ENCODE peak calls at places on chromosomes 12 and 14, in four cellular contexts. G, L, S and F are unnamed samples.

GRCh38 chr12:5710260-5710878 is 234.7 kb downstream of the ANO2 start:
- DNase-seq in L (no peak), S (no peak), G (no peak), F (no peak)

GRCh38 chr12:26712892-26713291 is 120.1 kb downstream of the ITPR2 start:
- DNase-seq in L (no peak), S (no peak), G (no peak), F (no peak)

GRCh38 chr12:96466939-96467751 is 22.2 kb upstream of the CFAP54 start:
- DNase-seq in S (no peak), L (no peak), G (no peak), F (no peak)

GRCh38 chr14:103141117-103141796 is 18.0 kb downstream of the TNFAIP2 start:
- DNase-seq in G (peak; percentile 54), S (peak; percentile 63), L (peak; percentile 89), F (no peak)

GRCh38 chr12:105113094-105113493 is 5.6 kb downstream of the WASHC4 start:
- DNase-seq in G (no peak), S (no peak), L (no peak), F (no peak)

GRCh38 chr12:10722905-10723866 is at the start of gene YBX3:
- DNase-seq in L (peak; percentile 84), S (peak; percentile 14), G (peak; percentile 69), F (peak; percentile 68)

GRCh38 chr14:73252491-73253322 is 15.4 kb downstream of the PAPLN start:
- DNase-seq in L (no peak), S (no peak), G (no peak), F (no peak)

GRCh38 chr12:84772281-84772680 is 140.3 kb downstream of the SLC6A15 start:
- DNase-seq in S (no peak), L (no peak), G (no peak), F (no peak)

GRCh38 chr14:77183896-77184295 is 2.3 kb downstream of the TMEM63C start:
- DNase-seq in G (no peak), L (no peak), S (no peak), F (no peak)

GRCh38 chr12:29625359-29625953 is 128.0 kb upstream of the OVCH1 start:
- DNase-seq in S (no peak), G (no peak), L (no peak), F (no peak)

GRCh38 chr12:109756457-109756856 is 42.8 kb downstream of the FAM222A start:
- DNase-seq in L (no peak), G (no peak), S (no peak), F (no peak)

GRCh38 chr12:52690351-52691075 is 10.3 kb upstream of the KRT1 start:
- DNase-seq in S (no peak), L (no peak), G (no peak), F (no peak)

GRCh38 chr12:52691076-52691764 is 11.0 kb upstream of the KRT1 start:
- DNase-seq in G (no peak), S (peak; percentile 70), L (peak; percentile 68), F (no peak)

GRCh38 chr12:52691765-52692150 is 11.6 kb upstream of the KRT1 start:
- DNase-seq in S (peak; percentile 77), L (no peak), G (no peak), F (no peak)

GRCh38 chr12:52693261-52693660 is 10.1 kb downstream of the KRT77 start:
- DNase-seq in G (no peak), S (no peak), L (no peak), F (no peak)

DNA sequence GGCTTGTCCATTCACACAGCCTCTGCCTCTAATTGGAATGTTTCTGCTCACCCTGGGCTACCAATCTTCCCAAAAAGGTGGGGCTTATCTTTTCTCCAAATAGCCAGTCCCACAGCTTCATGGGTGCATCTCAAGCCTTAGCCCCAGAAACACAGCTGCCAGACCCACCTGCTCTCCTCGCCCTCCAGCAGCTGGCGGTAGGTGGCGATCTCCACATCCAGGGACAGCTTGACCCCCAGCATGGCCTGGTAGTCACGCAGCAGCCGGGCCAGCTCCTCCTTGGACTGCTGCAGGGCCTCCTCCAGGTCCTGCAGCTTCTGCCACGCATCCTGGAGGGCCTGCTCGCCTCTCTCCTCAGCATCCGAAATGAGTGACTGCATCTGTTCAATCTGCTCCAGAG is 11.1 kb downstream of the KRT77 start:
- DNase-seq in G (peak; percentile 15), L (peak; percentile 70), S (peak; percentile 34), F (no peak)
- TF ChIP-seq TAF1 in G (no peak), L (no peak), S (no peak), F (no peak)

GRCh38 chr12:131349397-131350127 is 361.3 kb upstream of the SFSWAP start:
- DNase-seq in L (no peak), G (no peak), S (no peak), F (no peak)

GRCh38 chr12:131348226-131349010 is 362.5 kb upstream of the SFSWAP start:
- DNase-seq in L (no peak), G (no peak), S (no peak), F (no peak)

GRCh38 chr12:131346578-131347344 is 364.1 kb upstream of the SFSWAP start:
- DNase-seq in L (no peak), G (no peak), S (no peak), F (no peak)

GRCh38 chr12:131347345-131347714 is 363.6 kb upstream of the SFSWAP start:
- DNase-seq in L (no peak), S (no peak), G (no peak), F (no peak)

GRCh38 chr12:131347732-131348131 is 363.2 kb upstream of the SFSWAP start:
- DNase-seq in G (no peak), S (no peak), L (no peak), F (no peak)
- TF ChIP-seq TAF1 in G (no peak), S (no peak), L (no peak), F (no peak)

DNA sequence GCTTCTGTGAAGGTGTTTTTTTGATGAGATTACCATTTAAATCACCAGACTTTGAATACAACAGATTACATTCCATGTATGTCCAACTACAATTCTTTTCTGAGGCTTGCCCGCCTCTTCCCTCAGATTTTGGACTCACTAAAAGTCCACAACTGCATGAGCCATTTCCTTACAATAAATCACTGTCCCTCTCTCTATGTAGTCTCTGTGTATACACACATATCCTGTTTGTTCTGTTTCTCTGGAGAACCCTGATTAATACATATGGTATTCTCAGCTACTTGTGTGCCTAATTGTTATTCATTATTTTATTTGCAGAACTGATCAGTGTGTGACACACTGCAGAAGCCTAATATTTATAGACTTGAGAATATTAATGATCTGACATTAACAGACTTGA is 2.4 kb upstream of the MIPOL1 start:
- DNase-seq in L (no peak), S (no peak), G (peak; percentile 72), F (no peak)
- TF ChIP-seq TAF1 in L (no peak), S (no peak), G (no peak), F (no peak)

GRCh38 chr14:61321385-61322010 is at the start of gene PRKCH:
- DNase-seq in S (peak; percentile 82), L (peak; percentile 79), G (peak; percentile 11), F (peak; percentile 78)
- TF ChIP-seq TAF1 in S (no peak), L (peak; percentile 37), G (no peak), F (no peak)

DNA sequence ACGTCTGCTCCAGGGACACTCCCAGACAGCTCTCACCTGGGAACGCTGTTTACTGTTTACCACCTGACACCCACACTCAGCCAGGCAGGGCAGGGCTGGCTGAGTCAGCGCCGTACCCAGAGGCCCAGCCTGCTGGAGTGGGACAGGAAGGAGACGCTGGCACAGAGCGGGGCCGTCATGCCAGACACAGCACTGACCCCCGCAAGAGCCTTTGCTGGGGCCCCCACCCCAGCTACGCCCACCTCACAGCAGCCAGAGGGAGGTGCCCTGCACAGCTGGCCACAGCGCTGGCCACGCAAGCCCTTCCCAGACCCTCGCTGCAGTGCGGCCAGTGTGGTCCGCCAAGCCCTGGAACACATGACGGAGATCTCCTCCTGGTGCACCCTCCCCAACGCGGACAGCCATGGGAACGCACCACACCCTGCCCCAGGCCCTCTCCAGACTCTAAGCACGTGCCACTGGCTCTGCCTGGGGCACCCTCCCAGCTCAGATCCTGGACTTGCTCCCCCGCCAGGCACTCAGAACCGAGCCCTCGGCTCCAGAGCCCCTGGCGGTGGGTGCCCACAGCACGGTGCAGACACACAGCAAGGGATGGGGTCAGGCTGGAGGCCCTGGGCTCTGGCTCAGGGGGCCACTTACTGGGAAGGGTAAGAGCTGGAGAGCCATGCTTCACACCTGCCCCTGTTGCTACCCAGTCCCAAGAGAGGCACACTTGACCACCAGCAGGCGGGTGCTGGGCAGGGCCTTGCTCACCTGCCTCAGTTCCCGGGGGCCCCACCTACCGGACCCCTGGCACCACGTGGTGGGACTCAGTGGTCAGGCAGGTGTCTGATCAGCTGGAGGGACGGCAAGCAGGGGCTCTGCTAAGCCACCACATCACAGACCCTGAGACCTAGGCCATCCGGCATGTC is 5.6 kb downstream of the AHNAK2 start:
- DNase-seq in L (no peak), S (no peak), G (no peak), F (no peak)
- TF ChIP-seq TAF1 in L (no peak), S (no peak), G (no peak), F (no peak)

GRCh38 chr12:52900896-52901714 is 3.8 kb downstream of the KRT8 start:
- DNase-seq in S (no peak), G (peak; percentile 34), L (no peak), F (no peak)

GRCh38 chr12:52903855-52904508 is 894 bp downstream of the KRT8 start:
- DNase-seq in L (peak; percentile 74), G (peak; percentile 87), S (peak; percentile 42), F (peak; percentile 72)

GRCh38 chr12:52901715-52902541 is 2.9 kb downstream of the KRT8 start:
- DNase-seq in G (no peak), L (no peak), S (no peak), F (no peak)

GRCh38 chr12:52906049-52906645 is 1.3 kb upstream of the KRT8 start:
- DNase-seq in G (no peak), L (no peak), S (no peak), F (no peak)

DNA sequence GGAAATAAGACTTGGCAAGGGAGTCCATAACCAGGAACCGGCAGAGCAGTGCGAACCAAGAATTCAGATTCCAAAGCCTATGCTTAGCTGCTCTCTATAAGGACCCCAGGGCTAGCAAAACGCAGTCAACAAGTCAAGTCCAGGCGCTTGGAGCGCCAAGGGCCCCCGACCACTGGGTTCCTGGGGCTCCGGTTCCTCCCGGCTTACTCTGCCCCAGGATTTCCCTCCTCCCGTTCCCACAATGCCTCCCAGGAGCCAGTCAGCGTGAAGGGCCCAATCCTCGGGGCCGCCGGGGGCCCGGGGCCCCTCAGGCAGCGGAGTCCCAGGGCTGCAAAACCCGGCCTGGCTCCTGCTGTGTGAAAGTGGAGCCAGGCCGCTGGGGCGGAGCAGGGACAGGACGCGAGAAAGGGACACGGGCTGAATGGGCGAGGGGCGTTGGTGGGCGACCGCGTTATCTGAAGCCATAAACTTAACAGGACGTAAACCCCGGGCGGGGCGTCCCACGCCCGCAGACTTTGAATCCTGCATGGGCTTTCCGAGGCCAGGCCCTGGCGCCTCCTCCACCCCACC is 1.5 kb downstream of the KRT8 start:
- DNase-seq in L (peak; percentile 91), S (peak; percentile 72), G (peak; percentile 69), F (peak; percentile 74)
- TF ChIP-seq TAF1 in L (peak; percentile 25), S (no peak), G (no peak), F (no peak)

DNA sequence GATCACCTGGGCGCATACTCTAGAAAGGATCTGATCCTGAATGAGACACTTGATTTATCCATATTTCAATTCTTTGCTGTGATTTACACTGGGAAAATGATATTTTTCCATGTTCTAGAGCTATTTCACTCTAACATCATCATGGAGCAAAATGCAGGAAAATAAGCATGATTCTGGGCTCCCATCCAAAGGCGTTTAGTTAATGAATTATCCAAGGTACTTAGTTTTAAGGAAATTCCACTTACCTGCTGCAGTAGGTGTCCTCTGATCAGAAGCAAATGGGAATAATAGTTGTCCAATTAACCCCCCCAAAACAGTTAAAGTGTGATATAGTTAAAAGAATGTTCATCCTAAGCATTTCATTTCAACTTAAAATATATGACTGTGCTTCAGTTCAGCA is 204.6 kb upstream of the PRKD1 start:
- DNase-seq in G (no peak), L (no peak), S (no peak), F (no peak)
- TF ChIP-seq TAF1 in G (no peak), L (no peak), S (no peak), F (no peak)